ENCODE peak calls at places on chromosome 18, in nine cellular contexts. A, J, Q, R, H, O, U, M and S are unnamed samples.

GRCh38 chr18:56574827-56575226 is 63.6 kb downstream of the TXNL1 start:
- DNase-seq in J (no peak), M (no peak), Q (no peak), A (no peak), U (no peak), O (no peak), H (no peak), R (no peak), S (peak; percentile 28)

GRCh38 chr18:40917096-40917495 is 1037.9 kb upstream of the PIK3C3 start:
- DNase-seq in R (no peak), H (no peak), J (no peak), A (no peak), U (no peak), M (no peak), O (no peak), Q (no peak), S (no peak)

GRCh38 chr18:13547347-13547746 is 179.0 kb downstream of the FAM210A start:
- DNase-seq in Q (no peak), R (no peak), U (no peak), O (no peak), H (no peak), J (no peak), A (no peak), M (no peak), S (no peak)

GRCh38 chr18:79560042-79560860 is 119.4 kb upstream of the CTDP1 start:
- DNase-seq in A (no peak), R (no peak), U (no peak), O (no peak), H (peak; percentile 26), Q (no peak), M (peak; percentile 52), J (peak; percentile 17), S (no peak)

GRCh38 chr18:75638597-75639467 is 211.3 kb upstream of the SMIM21 start:
- DNase-seq in O (no peak), J (no peak), R (peak; percentile 70), U (peak; percentile 65), H (no peak), A (no peak), M (no peak), Q (peak; percentile 21), S (peak; percentile 32)

GRCh38 chr18:12079504-12080237 is 14.0 kb upstream of the ANKRD62 start:
- DNase-seq in O (no peak), U (no peak), H (no peak), J (no peak), M (peak; percentile 77), Q (peak; percentile 74), R (no peak), A (no peak), S (no peak)

GRCh38 chr18:6652098-6652497 is 77.4 kb upstream of the ARHGAP28 start:
- DNase-seq in A (no peak), Q (no peak), H (no peak), M (no peak), R (no peak), J (no peak), U (no peak), O (no peak), S (no peak)

GRCh38 chr18:1092228-1092627 is 187.6 kb downstream of the ADCYAP1 start:
- DNase-seq in M (no peak), O (no peak), A (no peak), R (peak; percentile 42), H (no peak), J (no peak), U (peak; percentile 49), Q (no peak), S (peak; percentile 4)

GRCh38 chr18:75218064-75218463 is 7.5 kb downstream of the TSHZ1 start:
- DNase-seq in A (no peak), H (no peak), Q (no peak), U (no peak), O (no peak), J (no peak), R (no peak), M (no peak), S (no peak)

GRCh38 chr18:74281011-74281638 is 10.6 kb downstream of the CYB5A start:
- DNase-seq in H (no peak), J (no peak), M (no peak), R (peak; percentile 63), Q (no peak), U (peak; percentile 54), O (no peak), A (no peak), S (no peak)

GRCh38 chr18:54713386-54713785 is 114.9 kb upstream of the RAB27B start:
- DNase-seq in J (no peak), M (no peak), Q (no peak), U (no peak), O (no peak), A (no peak), R (no peak), H (no peak), S (no peak)

GRCh38 chr18:14959550-14959949 is 211.6 kb downstream of the ANKRD30B start:
- DNase-seq in M (no peak), H (no peak), R (no peak), A (no peak), Q (no peak), J (no peak), U (no peak), O (no peak), S (no peak)

GRCh38 chr18:11996190-11996754 is 15.0 kb downstream of the IMPA2 start:
- DNase-seq in Q (no peak), R (no peak), U (no peak), O (no peak), H (no peak), A (no peak), M (no peak), J (no peak), S (no peak)

GRCh38 chr18:2114289-2114688 is 457.0 kb downstream of the METTL4 start:
- DNase-seq in U (peak; percentile 29), Q (no peak), O (no peak), A (no peak), M (no peak), J (no peak), H (no peak), R (peak; percentile 37), S (no peak)